ENCODE peak calls at places on chromosomes 6 and 20, in five cellular contexts. G, L, B, O and K are unnamed samples.

GRCh38 chr6:148076046-148076445 is 266.6 kb upstream of the SASH1 start:
- DNase-seq in G (no peak), L (no peak), B (no peak), O (no peak), K (no peak)

GRCh38 chr6:25792016-25792415 is 37.5 kb downstream of the SLC17A4 start:
- DNase-seq in G (no peak), L (no peak), B (no peak), O (no peak), K (no peak)

GRCh38 chr6:153032255-153032882 is 29.9 kb upstream of the MTRF1L start:
- DNase-seq in G (no peak), L (no peak), B (peak; percentile 60), O (no peak), K (peak; percentile 23)

GRCh38 chr6:120786682-120787081 is 547.6 kb downstream of the TBC1D32 start:
- DNase-seq in G (no peak), L (no peak), B (no peak), O (no peak), K (no peak)

GRCh38 chr6:170371588-170371987 is 65.0 kb downstream of the FAM120B start:
- DNase-seq in G (no peak), L (no peak), B (no peak), O (no peak), K (no peak)

GRCh38 chr20:29873946-29874345 is 1383.5 kb upstream of the DEFB115 start:
- DNase-seq in G (no peak), L (peak; percentile 30), B (peak; percentile 45), O (peak; percentile 67), K (peak; percentile 83)

GRCh38 chr6:31559958-31560696 is 12.0 kb upstream of the LTA start:
- DNase-seq in G (no peak), L (peak; percentile 68), B (peak; percentile 95), O (no peak), K (peak; percentile 93)

GRCh38 chr6:158718431-158719126 is 68.7 kb downstream of the SYTL3 start:
- DNase-seq in G (no peak), L (peak; percentile 66), B (no peak), O (no peak), K (peak; percentile 65)

GRCh38 chr6:154252676-154253075 is 103.9 kb downstream of the IPCEF1 start:
- DNase-seq in G (no peak), L (no peak), B (no peak), O (no peak), K (no peak)

GRCh38 chr6:7727951-7728854 is 2.3 kb downstream of the BMP6 start:
- DNase-seq in G (no peak), L (peak; percentile 28), B (no peak), O (no peak), K (peak; percentile 46)

GRCh38 chr6:43105538-43106218 is 29.6 kb downstream of the PTK7 start:
- DNase-seq in G (no peak), L (no peak), B (no peak), O (no peak), K (peak; percentile 29)

GRCh38 chr20:38723069-38723981 is 961 bp upstream of the SLC32A1 start:
- DNase-seq in G (no peak), L (peak; percentile 25), B (no peak), O (no peak), K (peak; percentile 19)

GRCh38 chr6:114419175-114419574 is 76.4 kb upstream of the HS3ST5 start:
- DNase-seq in G (no peak), L (no peak), B (no peak), O (no peak), K (peak; percentile 52)

GRCh38 chr6:33695451-33695855 is 16.0 kb downstream of the UQCC2 start:
- DNase-seq in G (no peak), L (no peak), B (peak; percentile 79), O (no peak), K (no peak)

GRCh38 chr20:63027425-63028389 is 20.9 kb upstream of the BHLHE23 start:
- DNase-seq in G (no peak), L (no peak), B (peak; percentile 42), O (no peak), K (peak; percentile 66)

GRCh38 chr6:134521116-134521501 is 203.2 kb upstream of the SGK1 start:
- DNase-seq in G (no peak), L (no peak), B (no peak), O (no peak), K (no peak)

GRCh38 chr6:5213851-5214507 is 46.8 kb downstream of the LYRM4 start:
- DNase-seq in G (no peak), L (no peak), B (no peak), O (no peak), K (no peak)

GRCh38 chr6:56613247-56613851 is 29.3 kb downstream of the DST start:
- DNase-seq in G (no peak), L (no peak), B (no peak), O (no peak), K (no peak)

GRCh38 chr20:24704899-24705298 is 235.5 kb downstream of the SYNDIG1 start:
- DNase-seq in G (no peak), L (no peak), B (no peak), O (no peak), K (no peak)

GRCh38 chr20:50425076-50425475 is 85.1 kb upstream of the PTPN1 start:
- DNase-seq in G (no peak), L (no peak), B (no peak), O (no peak), K (no peak)

GRCh38 chr6:109059591-109060021 is 35.0 kb downstream of the SESN1 start:
- DNase-seq in G (no peak), L (no peak), B (no peak), O (no peak), K (peak; percentile 53)

GRCh38 chr6:92967352-92967751 is 452.0 kb downstream of the EPHA7 start:
- DNase-seq in G (no peak), L (no peak), B (no peak), O (no peak), K (no peak)